ENCODE peak calls at places on chromosomes 5 and 9, in ten cellular contexts. S is GM12865, H is Panc1, B is progenitor cell of endocrine pancreas, O is Calu3, E is cardiac muscle cell, Z is uterus, M is AG09319, W is H1, K is epithelial cell of esophagus. R is an unnamed sample.

GRCh38 chr5:16507716-16508115 is 42.1 kb upstream of the ZNF622 start:
- DNase-seq in Z (no peak), K (no peak), S (no peak), H (no peak), W (no peak), E (no peak), O (no peak), B (no peak), M (no peak), R (no peak)

GRCh38 chr9:37531699-37532098 is 44.5 kb downstream of the FBXO10 start:
- DNase-seq in S (peak; percentile 31), M (no peak), O (no peak), W (no peak), E (no peak), B (no peak), Z (no peak), K (no peak), H (no peak), R (no peak)

GRCh38 chr9:110432253-110432652 is 94.6 kb upstream of the TXNDC8 start:
- DNase-seq in H (no peak), M (no peak), K (no peak), S (no peak), B (no peak), W (no peak), O (no peak), E (peak; percentile 83), Z (no peak), R (no peak)

GRCh38 chr5:149367249-149367971 is 9.6 kb downstream of the PCYOX1L start:
- DNase-seq in H (peak; percentile 50), W (peak; percentile 89), B (peak; percentile 56), Z (peak; percentile 80), E (peak; percentile 78), O (peak; percentile 89), S (peak; percentile 73), K (peak; percentile 65), M (no peak), R (no peak)

GRCh38 chr5:89351975-89352374 is 469.0 kb upstream of the MEF2C start:
- DNase-seq in W (no peak), E (no peak), Z (no peak), S (no peak), O (no peak), M (no peak), B (no peak), H (no peak), K (peak; percentile 49), R (no peak)

GRCh38 chr9:136225366-136225747 is 20.3 kb downstream of the QSOX2 start:
- DNase-seq in O (no peak), W (no peak), S (peak; percentile 76), K (no peak), B (no peak), Z (no peak), E (no peak), H (no peak), M (no peak), R (no peak)

GRCh38 chr5:121968910-121969607 is 7.3 kb downstream of the SRFBP1 start:
- DNase-seq in E (peak; percentile 98), H (peak; percentile 94), K (peak; percentile 95), W (no peak), M (peak; percentile 94), S (no peak), Z (no peak), O (peak; percentile 59), B (no peak), R (no peak)

GRCh38 chr9:91945277-91946074 is 4.6 kb downstream of the ROR2 start:
- DNase-seq in K (no peak), M (peak; percentile 16), S (no peak), B (no peak), E (peak; percentile 85), Z (peak; percentile 87), W (no peak), H (no peak), O (no peak), R (peak; percentile 49)

GRCh38 chr9:19378647-19379046 is 1.4 kb downstream of the RPS6 start:
- DNase-seq in E (no peak), Z (no peak), H (no peak), O (no peak), W (no peak), K (no peak), M (no peak), S (no peak), B (no peak), R (no peak)

GRCh38 chr9:87850405-87850804 is 32.3 kb upstream of the SPATA31E1 start:
- DNase-seq in B (no peak), Z (no peak), K (peak; percentile 67), M (peak; percentile 65), E (peak; percentile 22), H (no peak), O (no peak), W (no peak), S (no peak), R (peak; percentile 6)

GRCh38 chr5:142390303-142390840 is 65.6 kb upstream of the SPRY4 start:
- DNase-seq in K (no peak), Z (no peak), S (no peak), B (no peak), H (no peak), O (no peak), M (no peak), E (peak; percentile 5), W (no peak), R (no peak)

GRCh38 chr9:114894801-114895433 is 35.5 kb downstream of the TNFSF8 start:
- DNase-seq in W (no peak), S (no peak), Z (no peak), M (peak; percentile 90), O (peak; percentile 40), H (no peak), E (peak; percentile 95), K (peak; percentile 90), B (no peak), R (no peak)

GRCh38 chr5:158340608-158341007 is 481.7 kb upstream of the CLINT1 start:
- DNase-seq in S (no peak), W (no peak), O (no peak), M (no peak), K (no peak), Z (no peak), B (no peak), H (no peak), E (no peak), R (no peak)

GRCh38 chr5:177008716-177009115 is 2.1 kb upstream of the UIMC1 start:
- DNase-seq in W (no peak), S (no peak), E (peak; percentile 56), K (no peak), H (no peak), B (no peak), M (no peak), Z (no peak), O (no peak), R (no peak)

GRCh38 chr5:98341038-98341710 is 432.3 kb upstream of the RGMB start:
- DNase-seq in H (no peak), B (no peak), M (peak; percentile 88), O (no peak), K (peak; percentile 63), Z (no peak), W (no peak), S (no peak), E (peak; percentile 80), R (no peak)

GRCh38 chr5:28947865-28948264 is 1909.5 kb upstream of the CDH9 start:
- DNase-seq in E (no peak), S (no peak), K (no peak), O (no peak), B (no peak), Z (no peak), H (no peak), M (no peak), W (no peak), R (no peak)

DNA sequence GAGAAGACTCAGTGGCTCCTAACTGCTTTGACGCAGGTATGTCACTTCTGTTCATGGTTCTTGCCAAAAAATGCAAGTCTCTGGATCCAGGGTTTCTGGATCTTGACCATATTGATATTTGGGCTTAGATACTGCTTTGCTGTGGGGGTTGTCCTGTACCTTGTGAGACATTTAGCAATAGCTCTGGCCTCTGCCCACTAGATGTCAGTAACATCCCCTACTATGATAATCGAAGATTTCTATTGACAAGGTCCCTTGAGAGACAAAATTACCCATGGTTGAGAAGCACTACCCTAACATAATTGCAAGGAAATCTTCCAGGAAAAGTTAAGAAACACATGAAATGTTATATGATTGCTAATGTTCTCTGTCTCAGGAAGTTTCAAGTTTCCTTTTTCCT is 285.4 kb downstream of the TMEM232 start:
- DNase-seq in Z (no peak), O (peak; percentile 35), W (no peak), B (no peak), H (peak; percentile 22), K (peak; percentile 46), E (peak; percentile 41), S (peak; percentile 62), M (peak; percentile 2), R (no peak)
- TF ChIP-seq CTCF in Z (no peak), O (peak; percentile 48), W (peak; percentile 75), B (peak; percentile 53), H (peak; percentile 52), K (peak; percentile 18), E (peak; percentile 35), S (peak; percentile 56), M (peak; percentile 35), R (no peak)

DNA sequence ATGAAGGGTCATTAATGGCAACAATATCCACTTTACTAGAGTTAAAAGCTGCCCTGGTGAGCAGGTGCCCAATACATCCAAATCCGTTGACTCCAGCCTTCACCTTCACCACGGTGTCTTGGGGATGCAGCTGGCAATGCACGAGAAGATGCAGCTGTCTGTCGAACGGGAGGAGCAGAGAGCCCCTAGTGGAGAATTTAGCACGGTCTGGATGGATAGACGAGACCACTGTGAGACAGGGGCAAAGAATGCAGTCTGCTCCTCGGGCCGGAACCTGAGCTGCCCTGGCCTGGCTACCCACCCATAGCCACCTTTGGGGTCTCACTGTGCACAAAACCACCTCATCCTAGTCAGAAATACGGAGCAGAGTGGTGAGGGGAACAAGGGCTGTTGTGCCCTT is 35.1 kb downstream of the ADRA1B start:
- DNase-seq in B (no peak), K (no peak), W (peak; percentile 57), S (peak; percentile 19), H (no peak), M (no peak), E (peak; percentile 22), Z (no peak), O (no peak), R (no peak)
- TF ChIP-seq CTCF in B (peak; percentile 51), K (peak; percentile 21), W (peak; percentile 78), S (peak; percentile 49), H (peak; percentile 38), M (peak; percentile 9), E (peak; percentile 47), Z (no peak), O (no peak), R (no peak)

DNA sequence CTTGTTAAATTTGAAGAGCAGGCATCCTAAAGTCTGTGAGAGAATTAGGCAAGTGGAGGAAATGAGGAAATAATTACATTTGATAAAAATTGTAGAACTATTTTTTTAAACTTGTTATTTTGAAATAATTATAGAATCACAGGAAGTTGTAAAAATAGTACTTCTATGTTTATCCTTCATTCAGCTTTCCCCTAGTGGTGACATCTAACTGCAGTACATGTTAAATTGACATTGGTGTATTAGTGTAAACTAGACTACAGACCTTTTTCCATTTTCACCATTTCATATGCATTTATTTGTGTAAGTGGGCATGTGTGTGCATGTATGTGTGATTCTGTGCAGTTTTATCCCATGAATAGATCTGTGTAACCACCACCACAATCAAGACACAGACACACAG is 51.6 kb downstream of the F2RL2 start:
- DNase-seq in S (no peak), O (no peak), K (no peak), H (no peak), Z (no peak), M (no peak), B (no peak), W (no peak), E (no peak), R (no peak)
- TF ChIP-seq CTCF in S (peak; percentile 15), O (no peak), K (no peak), H (no peak), Z (no peak), M (no peak), B (no peak), W (no peak), E (peak; percentile 14), R (no peak)

GRCh38 chr5:94830520-94830919 is 212.1 kb downstream of the SLF1 start:
- DNase-seq in S (peak; percentile 14), O (no peak), E (peak; percentile 8), K (peak; percentile 41), M (no peak), Z (no peak), B (no peak), H (no peak), W (no peak), R (no peak)
- TF ChIP-seq CTCF in S (peak; percentile 37), O (no peak), E (peak; percentile 29), K (peak; percentile 55), M (peak; percentile 16), Z (no peak), B (peak; percentile 30), H (peak; percentile 44), W (peak; percentile 53), R (no peak)